ENCODE peak calls at places on chromosomes 11 and 22, in nine cellular contexts. K is HFF-Myc; C is A549; W is OCI-LY7; S is H7; T is mammary epithelial cell; Q is AG10803; M is CD4-positive, alpha-beta memory T cell; Y is cardiac fibroblast. H is an unnamed sample.

GRCh38 chr11:86981777-86982540 is 26.8 kb upstream of the FZD4 start:
- DNase-seq in K (no peak), C (no peak), W (no peak), S (no peak), T (no peak), Q (no peak), M (no peak), Y (no peak), H (no peak)

GRCh38 chr22:29014773-29015172 is 46.9 kb downstream of the C22orf31 start:
- DNase-seq in K (no peak), C (no peak), W (no peak), S (no peak), T (no peak), Q (no peak), M (no peak), Y (no peak), H (peak)

GRCh38 chr11:4643084-4643483 is 698 bp upstream of the OR51E1 start:
- DNase-seq in K (no peak), C (no peak), W (no peak), S (no peak), T (no peak), Q (peak), M (no peak), Y (no peak), H (no peak)

GRCh38 chr11:43861141-43861540 is 19.5 kb upstream of the ALKBH3 start:
- DNase-seq in K (no peak), C (no peak), W (no peak), S (no peak), T (no peak), Q (no peak), M (no peak), Y (no peak), H (no peak)

GRCh38 chr11:73384871-73385692 is 8.9 kb downstream of the RELT start:
- DNase-seq in K (no peak), C (no peak), W (peak), S (no peak), T (no peak), Q (peak), M (no peak), Y (no peak), H (no peak)

GRCh38 chr11:126431401-126432064 is 76.0 kb downstream of the ST3GAL4 start:
- DNase-seq in K (no peak), C (peak), W (no peak), S (no peak), T (no peak), Q (peak), M (no peak), Y (peak), H (no peak)

GRCh38 chr11:115244314-115244713 is 259.9 kb downstream of the CADM1 start:
- DNase-seq in K (no peak), C (no peak), W (no peak), S (no peak), T (no peak), Q (no peak), M (no peak), Y (no peak), H (no peak)

GRCh38 chr11:107785401-107785800 is 73.2 kb downstream of the SLC35F2 start:
- DNase-seq in K (no peak), C (no peak), W (no peak), S (no peak), T (no peak), Q (no peak), M (no peak), Y (peak), H (no peak)

GRCh38 chr22:29079218-29079901 is 6.5 kb downstream of the KREMEN1 start:
- DNase-seq in K (peak), C (no peak), W (no peak), S (no peak), T (no peak), Q (peak), M (no peak), Y (no peak), H (peak)

GRCh38 chr11:65496304-65497140 is 2.3 kb upstream of the MALAT1 start:
- DNase-seq in K (peak), C (no peak), W (no peak), S (no peak), T (no peak), Q (peak), M (no peak), Y (peak), H (no peak)

GRCh38 chr11:81772161-81772560 is 961.5 kb downstream of the FAM181B start:
- DNase-seq in K (no peak), C (no peak), W (no peak), S (peak), T (no peak), Q (peak), M (no peak), Y (peak), H (no peak)

GRCh38 chr11:65685981-65686380 is 23.3 kb upstream of the RELA start:
- DNase-seq in K (no peak), C (no peak), W (no peak), S (no peak), T (no peak), Q (no peak), M (no peak), Y (peak), H (no peak)

GRCh38 chr22:45686004-45686403 is 14.4 kb downstream of the ATXN10 start:
- DNase-seq in K (no peak), C (no peak), W (no peak), S (no peak), T (no peak), Q (peak), M (no peak), Y (no peak), H (no peak)

GRCh38 chr22:49724893-49725489 is 102.7 kb downstream of the BRD1 start:
- DNase-seq in K (no peak), C (peak), W (peak), S (peak), T (peak), Q (peak), M (peak), Y (peak), H (peak)

GRCh38 chr22:49230194-49230577 is 597.5 kb downstream of the BRD1 start:
- DNase-seq in K (no peak), C (no peak), W (no peak), S (peak), T (no peak), Q (no peak), M (no peak), Y (no peak), H (no peak)

GRCh38 chr11:9052316-9052715 is 39.1 kb downstream of the SCUBE2 start:
- DNase-seq in K (no peak), C (no peak), W (no peak), S (no peak), T (no peak), Q (no peak), M (no peak), Y (no peak), H (no peak)

GRCh38 chr22:22080270-22080669 is 97.7 kb upstream of the TOP3B start:
- DNase-seq in K (no peak), C (no peak), W (no peak), S (no peak), T (no peak), Q (no peak), M (no peak), Y (no peak), H (no peak)

GRCh38 chr11:65047581-65048422 is 6.8 kb downstream of the SAC3D1 start:
- DNase-seq in K (no peak), C (no peak), W (no peak), S (peak), T (no peak), Q (peak), M (no peak), Y (peak), H (no peak)

GRCh38 chr11:64802370-64803162 is 448 bp downstream of the MAP4K2 start:
- DNase-seq in K (no peak), C (no peak), W (peak), S (peak), T (no peak), Q (no peak), M (no peak), Y (no peak), H (no peak)

DNA sequence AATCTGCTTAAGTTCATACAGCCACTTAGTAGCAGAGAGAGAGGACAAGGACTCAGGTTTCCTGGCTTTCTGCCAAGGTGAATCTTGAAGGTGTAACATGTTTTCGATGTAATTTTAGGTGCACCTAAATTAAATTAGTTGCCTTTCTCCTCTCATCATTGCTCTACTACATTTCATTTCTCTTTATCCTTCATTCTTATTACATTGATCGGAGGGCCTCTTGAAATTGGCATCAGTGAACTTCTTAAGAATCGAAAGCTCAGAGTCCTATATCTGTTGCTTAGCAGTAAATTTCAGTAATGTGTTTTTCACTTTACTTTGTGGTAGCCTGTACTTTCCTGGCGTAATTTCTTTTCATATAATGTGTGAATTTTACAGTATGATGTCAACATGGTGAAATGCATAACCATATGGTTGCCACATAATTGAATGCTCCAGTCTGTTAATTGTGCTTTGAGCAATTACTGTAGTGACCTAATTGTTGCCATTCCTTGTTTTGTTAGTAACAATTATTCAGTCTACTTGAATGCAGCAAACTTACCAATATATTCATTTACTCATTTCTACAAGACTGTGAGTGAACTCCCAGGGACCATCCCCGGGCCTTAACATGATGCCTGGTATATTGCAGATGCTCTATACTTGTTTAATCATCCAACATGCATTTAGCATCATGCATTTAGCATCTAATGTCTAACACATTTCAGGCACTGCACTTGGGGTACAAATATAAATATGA is 138.1 kb downstream of the MAML2 start:
- DNase-seq in K (no peak), C (no peak), W (no peak), S (no peak), T (no peak), Q (peak), M (peak), Y (no peak), H (no peak)
- H3K4me3 ChIP-seq in K (no peak), C (no peak), W (no peak), S (no peak), T (no peak), Q (no peak), M (no peak), Y (no peak), H (no peak)

DNA sequence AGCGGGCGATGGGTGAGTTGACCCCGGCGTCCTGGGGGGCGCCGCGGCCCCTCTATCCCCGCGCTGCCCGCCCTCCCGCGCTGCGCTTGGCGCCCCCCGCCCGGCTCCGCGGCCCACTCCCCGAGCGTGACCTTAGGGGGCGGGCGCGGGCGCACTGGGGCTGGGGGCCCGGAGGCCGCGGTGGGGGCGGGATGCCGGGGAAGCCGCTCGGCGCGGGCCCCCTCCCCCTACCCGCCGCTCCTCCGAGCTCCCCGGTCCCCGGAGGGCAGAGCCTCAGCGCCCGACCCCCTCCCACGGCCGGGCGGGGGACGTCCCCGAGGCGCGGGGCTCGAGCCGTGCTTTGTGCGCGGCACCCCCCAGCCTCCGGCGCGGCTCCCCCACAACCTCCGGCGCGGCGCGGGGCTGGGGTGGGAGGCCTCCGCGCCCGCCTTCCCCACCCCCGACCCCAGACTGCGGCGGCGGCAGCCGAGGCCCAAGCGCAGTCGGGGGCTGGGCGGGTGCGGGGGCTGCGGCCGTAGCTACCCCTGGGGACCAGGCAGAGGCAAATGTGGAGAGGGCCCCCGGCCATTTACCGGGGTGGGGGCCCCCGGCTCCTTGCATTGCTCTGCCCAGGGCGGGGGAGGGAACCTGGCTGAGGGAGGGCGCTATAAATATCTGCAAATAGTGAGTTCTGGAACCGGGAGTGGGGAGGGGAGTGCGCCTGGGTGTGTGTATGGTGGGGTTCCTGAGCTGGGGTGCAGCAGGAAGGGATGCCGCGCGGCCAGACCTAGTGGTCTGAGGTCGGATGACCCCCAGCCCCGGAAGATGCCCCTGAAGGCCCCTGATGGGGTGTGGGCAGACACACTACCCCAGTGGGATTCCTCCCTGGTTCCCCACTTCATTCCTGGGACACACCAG is 982 bp downstream of the MGAT3 start:
- DNase-seq in K (no peak), C (no peak), W (no peak), S (peak), T (no peak), Q (no peak), M (no peak), Y (no peak), H (no peak)
- H3K4me3 ChIP-seq in K (no peak), C (peak), W (peak), S (peak), T (no peak), Q (no peak), M (no peak), Y (no peak), H (peak)

DNA sequence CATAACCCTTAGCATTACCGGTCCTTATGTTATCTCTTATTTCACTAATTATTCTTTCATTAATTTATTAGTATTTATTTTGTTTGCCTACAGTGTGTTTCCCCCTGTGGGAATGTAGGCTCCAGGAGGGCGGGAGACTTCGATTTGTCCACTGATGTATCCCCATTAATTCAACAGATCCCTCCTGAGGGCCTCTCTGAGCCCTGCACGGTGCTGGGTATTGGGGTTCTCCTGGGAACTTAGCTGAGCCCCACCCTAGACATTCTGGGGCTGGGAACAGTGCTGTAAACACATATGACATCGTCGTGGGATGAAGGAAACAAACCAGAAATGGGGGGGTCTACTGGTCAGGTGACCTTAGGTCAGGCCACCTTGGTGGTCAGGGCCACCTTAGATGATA is 798 bp downstream of the PHETA2 start:
- DNase-seq in K (no peak), C (no peak), W (no peak), S (no peak), T (no peak), Q (no peak), M (no peak), Y (no peak), H (no peak)
- H3K4me3 ChIP-seq in K (peak), C (no peak), W (no peak), S (no peak), T (no peak), Q (peak), M (no peak), Y (peak), H (no peak)

GRCh38 chr22:24068377-24068680 is 57.2 kb downstream of the CABIN1 start:
- DNase-seq in K (no peak), C (no peak), W (peak), S (no peak), T (no peak), Q (no peak), M (no peak), Y (no peak), H (no peak)

GRCh38 chr22:24067587-24068376 is 56.7 kb downstream of the CABIN1 start:
- DNase-seq in K (no peak), C (no peak), W (peak), S (no peak), T (no peak), Q (no peak), M (no peak), Y (no peak), H (no peak)

GRCh38 chr22:24070553-24070952 is 59.4 kb downstream of the CABIN1 start:
- DNase-seq in K (no peak), C (no peak), W (no peak), S (no peak), T (no peak), Q (no peak), M (no peak), Y (no peak), H (no peak)

GRCh38 chr22:24069721-24070120 is 58.6 kb downstream of the CABIN1 start:
- DNase-seq in K (no peak), C (no peak), W (peak), S (no peak), T (no peak), Q (no peak), M (no peak), Y (no peak), H (no peak)

GRCh38 chr22:24068717-24069116 is 57.6 kb downstream of the CABIN1 start:
- DNase-seq in K (no peak), C (no peak), W (peak), S (no peak), T (no peak), Q (no peak), M (no peak), Y (no peak), H (no peak)
- H3K4me3 ChIP-seq in K (no peak), C (no peak), W (peak), S (no peak), T (no peak), Q (no peak), M (no peak), Y (no peak), H (no peak)

DNA sequence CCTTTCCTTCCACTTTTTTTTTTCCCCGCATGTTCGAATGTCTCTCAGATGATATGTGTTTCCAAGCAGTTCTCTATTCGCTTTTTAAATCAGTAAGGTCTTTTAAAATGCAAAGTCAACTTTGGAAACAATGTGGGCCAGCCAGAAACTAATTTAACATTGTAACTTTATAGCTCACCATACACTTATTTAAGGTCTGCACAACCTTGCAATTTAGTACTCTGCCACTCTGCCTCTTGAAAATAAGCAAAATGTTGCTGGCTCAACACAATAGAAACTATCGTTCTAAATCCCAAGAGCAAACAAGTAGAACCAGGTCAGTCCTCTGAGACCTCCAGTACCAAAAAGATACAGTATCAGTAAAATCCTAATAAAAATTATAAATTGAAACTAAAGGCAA is 109.0 kb downstream of the SIK3 start:
- DNase-seq in K (no peak), C (no peak), W (no peak), S (no peak), T (no peak), Q (no peak), M (no peak), Y (no peak), H (no peak)
- H3K4me3 ChIP-seq in K (no peak), C (no peak), W (no peak), S (no peak), T (no peak), Q (no peak), M (no peak), Y (no peak), H (no peak)

GRCh38 chr11:14350215-14350614 is 8.8 kb downstream of the RRAS2 start:
- DNase-seq in K (no peak), C (no peak), W (no peak), S (peak), T (no peak), Q (no peak), M (no peak), Y (no peak), H (no peak)
- H3K4me3 ChIP-seq in K (no peak), C (no peak), W (no peak), S (no peak), T (no peak), Q (no peak), M (no peak), Y (no peak), H (no peak)

DNA sequence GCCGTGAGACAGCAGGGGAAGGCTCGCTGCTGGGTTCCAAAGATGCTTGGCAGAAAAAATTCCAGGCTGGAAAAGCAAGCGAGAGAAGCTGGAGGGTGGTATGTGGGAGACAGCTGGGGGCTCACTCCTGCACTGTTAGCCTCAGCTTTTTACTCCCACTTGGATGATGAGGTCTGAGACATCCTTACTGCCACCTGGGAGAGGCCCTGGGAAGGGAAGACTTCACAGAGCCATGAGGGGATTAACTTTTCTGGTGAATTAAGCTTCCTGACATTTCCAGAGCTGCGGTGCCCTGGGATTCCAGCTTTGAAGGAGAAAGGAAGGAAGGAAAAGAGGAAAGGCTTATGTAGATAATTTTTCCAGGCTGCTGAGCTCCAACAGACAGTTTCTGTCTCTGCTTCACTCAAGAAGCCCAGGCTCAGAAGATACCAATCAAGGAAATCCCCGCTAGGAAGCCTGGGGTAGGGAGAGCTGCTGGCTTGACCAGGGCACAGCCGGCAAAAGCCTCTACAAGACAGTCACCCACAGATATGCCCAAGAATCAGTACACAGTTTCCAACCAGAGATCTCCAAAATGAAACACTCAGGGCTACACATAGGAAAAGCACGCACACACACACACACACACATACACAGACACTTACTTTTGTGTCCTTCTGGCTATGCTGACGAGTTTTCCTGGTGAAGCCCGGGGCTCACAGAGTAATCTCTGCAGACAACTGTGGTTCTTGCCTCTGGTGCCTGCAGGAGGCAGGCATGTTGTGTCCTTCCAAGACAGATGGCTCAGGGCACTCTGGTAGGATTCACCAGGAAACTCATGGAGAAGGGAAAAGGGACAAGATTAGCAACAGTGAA is 907 bp downstream of the MCHR1 start:
- DNase-seq in K (no peak), C (no peak), W (no peak), S (peak), T (no peak), Q (peak), M (no peak), Y (peak), H (no peak)
- H3K4me3 ChIP-seq in K (no peak), C (no peak), W (no peak), S (no peak), T (no peak), Q (peak), M (no peak), Y (no peak), H (no peak)

H was measured in Jurkat, Clone E6-1.